ENCODE peak calls at places on chromosome 18, in nine cellular contexts. K is tibial nerve, C is ovary, B is A549, E is HepG2, H is sigmoid colon, D is esophagus muscularis mucosa, W is GM12878, Q is suprapubic skin. L is an unnamed sample.

GRCh38 chr18:40607741-40608140 is 1347.3 kb upstream of the PIK3C3 start:
- DNase-seq in D (no peak), Q (no peak), H (no peak), B (no peak), C (no peak), E (no peak), W (no peak), K (no peak), L (no peak)

GRCh38 chr18:48891721-48892120 is 59.0 kb downstream of the SMAD7 start:
- DNase-seq in Q (peak; percentile 19), W (no peak), H (peak; percentile 18), E (no peak), K (no peak), B (no peak), C (no peak), D (no peak), L (no peak)

GRCh38 chr18:48784654-48785053 is 166.1 kb downstream of the SMAD7 start:
- DNase-seq in W (peak; percentile 28), E (no peak), D (no peak), K (no peak), H (peak; percentile 58), B (no peak), Q (no peak), C (no peak), L (no peak)

GRCh38 chr18:50277935-50278334 is 3.4 kb downstream of the MBD1 start:
- DNase-seq in H (no peak), Q (no peak), B (no peak), E (no peak), C (no peak), D (no peak), K (no peak), W (no peak), L (no peak)

GRCh38 chr18:12409466-12409865 is 1.7 kb downstream of the PRELID3A start:
- DNase-seq in D (no peak), K (no peak), H (no peak), E (no peak), B (no peak), W (no peak), Q (no peak), C (no peak), L (no peak)

GRCh38 chr18:48693625-48694262 is 154.9 kb downstream of the CTIF start:
- DNase-seq in K (no peak), H (no peak), W (no peak), E (no peak), D (no peak), B (no peak), C (no peak), Q (no peak), L (no peak)

GRCh38 chr18:68696937-68697336 is 18.0 kb downstream of the TMX3 start:
- DNase-seq in E (no peak), B (no peak), Q (no peak), C (no peak), W (no peak), D (no peak), H (no peak), K (no peak), L (no peak)

GRCh38 chr18:42289526-42289925 is 334.5 kb downstream of the PIK3C3 start:
- DNase-seq in K (no peak), C (no peak), H (no peak), Q (no peak), B (no peak), E (no peak), W (no peak), D (no peak), L (no peak)

GRCh38 chr18:60067426-60068210 is 167.8 kb downstream of the PMAIP1 start:
- DNase-seq in Q (no peak), K (no peak), H (no peak), W (no peak), E (no peak), C (no peak), B (no peak), D (no peak), L (no peak)

GRCh38 chr18:78741381-78742340 is 238.0 kb upstream of the SALL3 start:
- DNase-seq in H (no peak), W (no peak), C (no peak), D (no peak), K (no peak), B (no peak), Q (no peak), E (no peak), L (no peak)

GRCh38 chr18:63823516-63824219 is 48.5 kb downstream of the SERPINB7 start:
- DNase-seq in C (no peak), H (no peak), Q (no peak), E (peak; percentile 2), W (no peak), B (no peak), K (no peak), D (no peak), L (peak; percentile 20)

GRCh38 chr18:43009666-43010065 is 105.8 kb downstream of the RIT2 start:
- DNase-seq in H (no peak), C (no peak), D (no peak), Q (no peak), K (no peak), W (no peak), B (no peak), E (no peak), L (no peak)

GRCh38 chr18:22509423-22509822 is 91.7 kb upstream of the CTAGE1 start:
- DNase-seq in C (no peak), Q (no peak), K (no peak), W (no peak), B (no peak), E (no peak), H (no peak), D (no peak), L (no peak)

GRCh38 chr18:23619388-23619873 is 33.1 kb upstream of the NPC1 start:
- DNase-seq in K (no peak), Q (no peak), C (peak; percentile 67), E (no peak), D (no peak), W (no peak), H (no peak), B (no peak), L (peak; percentile 17)

GRCh38 chr18:43869451-43870008 is 592.2 kb upstream of the SYT4 start:
- DNase-seq in W (no peak), K (no peak), D (no peak), B (no peak), C (no peak), E (no peak), H (no peak), Q (no peak), L (no peak)

GRCh38 chr18:74222710-74223497 is 68.9 kb downstream of the CYB5A start:
- DNase-seq in B (no peak), C (no peak), E (no peak), Q (no peak), D (no peak), K (no peak), W (no peak), H (no peak), L (no peak)

DNA sequence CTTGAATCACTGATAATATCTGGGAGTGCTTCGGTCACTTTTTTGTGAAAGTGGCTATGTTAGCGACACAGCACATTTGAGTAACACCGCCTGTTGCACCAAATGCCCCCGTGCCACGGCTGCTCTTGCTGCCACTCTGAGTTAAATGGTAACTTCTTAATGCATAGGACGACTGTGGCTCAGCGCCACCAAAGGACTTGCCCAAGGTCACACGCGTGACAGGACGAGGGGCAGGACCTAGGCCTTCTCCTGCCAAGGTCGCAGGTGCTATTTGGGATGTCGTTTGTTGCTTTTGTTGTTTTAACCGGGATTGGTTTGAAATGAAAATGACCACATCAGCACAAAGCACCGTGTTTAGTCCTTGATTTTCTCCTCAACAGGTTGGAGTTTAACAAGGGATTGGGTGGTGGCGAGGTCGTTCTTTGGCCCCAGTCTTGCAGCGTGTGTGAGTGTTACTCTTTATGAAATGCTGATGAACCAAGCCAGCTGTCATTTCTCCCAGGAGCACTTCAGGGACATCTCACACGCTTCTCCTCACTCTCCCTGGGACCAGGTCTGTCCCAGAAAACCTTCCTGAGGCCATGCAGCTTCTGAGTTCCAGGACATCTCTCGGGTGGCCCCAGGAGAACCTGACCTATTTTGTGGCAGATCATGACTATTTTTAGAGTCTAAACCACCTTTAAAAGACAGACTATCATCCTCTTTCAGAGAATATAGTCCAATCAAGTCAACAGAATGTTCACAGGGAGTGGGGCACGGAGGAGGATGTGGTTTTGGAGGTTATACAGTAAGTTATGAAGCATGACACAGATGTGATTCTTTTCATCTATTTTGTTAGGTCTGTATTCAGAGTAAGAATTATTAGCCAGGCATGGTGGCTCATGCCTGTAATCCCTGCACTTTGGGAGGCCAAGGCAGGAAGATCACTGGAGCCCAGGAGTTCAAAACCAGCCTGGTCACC is 49.9 kb downstream of the MTCL1 start:
- DNase-seq in H (no peak), K (no peak), D (no peak), B (no peak), C (no peak), W (peak; percentile 7), Q (no peak), E (no peak), L (peak; percentile 22)
- TF ChIP-seq EP300 in H (no peak), K (no peak), D (no peak), B (no peak), C (no peak), W (no peak), Q (no peak), E (no peak), L (no peak)

DNA sequence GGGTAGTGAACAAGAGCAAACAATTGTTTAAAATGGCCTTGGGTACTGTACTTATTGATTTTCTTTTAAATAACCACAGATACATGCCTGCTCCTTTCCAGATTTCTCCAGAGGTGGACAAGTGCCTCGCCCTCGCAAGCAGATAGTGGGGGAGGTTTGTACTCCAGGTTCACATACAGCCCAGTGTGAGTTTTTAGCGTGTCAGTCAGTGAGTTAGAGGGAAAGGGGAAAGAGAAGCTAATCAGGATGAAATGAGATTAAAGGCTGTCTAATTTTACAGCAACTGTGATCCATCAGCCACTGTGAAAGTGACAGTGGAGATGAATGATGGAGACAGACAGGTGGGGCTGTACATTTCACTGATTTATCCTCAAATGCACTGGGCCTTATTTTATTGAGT is 74.7 kb downstream of the KLHL14 start:
- DNase-seq in W (no peak), K (no peak), H (no peak), B (no peak), C (no peak), E (no peak), Q (no peak), D (peak; percentile 57), L (no peak)
- H3K4me1 ChIP-seq in W (no peaks in the 10 kb centered on the region), K (no peaks in the 10 kb centered on the region), H (no peaks in the 10 kb centered on the region), B (no peaks in the 10 kb centered on the region), C (no peaks in the 10 kb centered on the region), E (peaks cover 16% of the 10 kb centered on the region), Q (no peaks in the 10 kb centered on the region), D (no peaks in the 10 kb centered on the region), L (no peaks in the 10 kb centered on the region)

DNA sequence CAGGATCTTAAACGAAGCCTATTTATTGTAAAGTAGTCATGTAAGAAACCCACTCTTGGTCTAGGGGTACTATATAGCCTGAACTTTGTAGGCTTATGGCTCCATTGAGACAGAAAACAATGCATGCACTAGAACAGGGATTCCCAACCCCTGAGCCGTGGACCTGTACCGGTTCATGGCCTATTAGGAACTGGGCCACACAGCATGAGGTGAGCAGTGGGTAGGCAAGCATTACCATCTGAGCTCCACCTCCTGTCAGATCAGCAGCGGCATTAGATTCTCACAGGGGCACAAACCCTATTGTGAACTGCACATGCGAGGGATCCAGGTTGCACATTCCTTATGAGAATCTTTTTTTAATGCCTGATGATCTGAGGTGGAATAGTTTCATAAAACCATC is 59.2 kb downstream of the ROCK1 start:
- DNase-seq in C (no peak), Q (no peak), H (no peak), B (no peak), E (no peak), K (no peak), D (no peak), W (no peak), L (no peak)
- TF ChIP-seq EP300 in C (no peak), Q (no peak), H (no peak), B (no peak), E (no peak), K (no peak), D (no peak), W (no peak), L (no peak)

GRCh38 chr18:61397222-61397621 is 64.0 kb downstream of the CDH20 start:
- DNase-seq in D (no peak), H (peak; percentile 60), E (no peak), Q (no peak), W (no peak), B (no peak), K (no peak), C (no peak), L (no peak)
- H3K4me1 ChIP-seq in D (no peaks in the 10 kb centered on the region), H (no peaks in the 10 kb centered on the region), E (no peaks in the 10 kb centered on the region), Q (peaks cover 3% of the 10 kb centered on the region), W (no peaks in the 10 kb centered on the region), B (no peaks in the 10 kb centered on the region), K (no peaks in the 10 kb centered on the region), C (no peaks in the 10 kb centered on the region), L (no peaks in the 10 kb centered on the region)